ENCODE peak calls at places on chromosomes 16 and 17, in eight cellular contexts. R is PC-3, E is IMR-90, F is right lobe of liver, H is heart right ventricle, S is heart left ventricle, C is fibroblast of lung, T is SK-N-SH. Z is an unnamed sample. For H3K9me3, the result is how much of the 10 kb centered on the place peaks cover.

GRCh38 chr16:6032438-6032837 is 934.8 kb upstream of the EEF2KMT start:
- DNase-seq in R (no peak), E (no peak), F (no peak), H (no peak), S (no peak), C (no peak), T (no peak), Z (no peak)

GRCh38 chr16:56948234-56948633 is 13.5 kb upstream of the CETP start:
- DNase-seq in R (no peak), E (no peak), F (no peak), H (no peak), S (no peak), C (no peak), T (no peak), Z (no peak)

GRCh38 chr16:22948058-22948602 is 134.2 kb downstream of the HS3ST2 start:
- DNase-seq in R (no peak), E (no peak), F (peak), H (peak), S (no peak), C (no peak), T (no peak), Z (no peak)

GRCh38 chr16:89320717-89321501 is 103.4 kb downstream of the ZNF778 start:
- DNase-seq in R (peak), E (peak), F (no peak), H (peak), S (peak), C (peak), T (no peak), Z (no peak)

GRCh38 chr17:47102914-47103313 is 86.2 kb downstream of the CDC27 start:
- DNase-seq in R (no peak), E (no peak), F (no peak), H (no peak), S (no peak), C (no peak), T (no peak), Z (no peak)

GRCh38 chr16:5885521-5885920 is 787.9 kb upstream of the EEF2KMT start:
- DNase-seq in R (no peak), E (no peak), F (no peak), H (no peak), S (no peak), C (no peak), T (no peak), Z (no peak)

GRCh38 chr16:53369921-53370320 is 64.3 kb upstream of the RBL2 start:
- DNase-seq in R (peak), E (peak), F (no peak), H (no peak), S (no peak), C (peak), T (no peak), Z (no peak)

GRCh38 chr16:89921699-89922476 is 1.3 kb upstream of the TUBB3 start:
- DNase-seq in R (peak), E (peak), F (peak), H (peak), S (peak), C (peak), T (peak), Z (peak)

GRCh38 chr16:47053895-47054294 is 80.4 kb upstream of the DNAJA2 start:
- DNase-seq in R (no peak), E (no peak), F (no peak), H (no peak), S (no peak), C (no peak), T (no peak), Z (no peak)

GRCh38 chr17:60613325-60613724 is 13.3 kb downstream of the PPM1D start:
- DNase-seq in R (no peak), E (no peak), F (no peak), H (no peak), S (no peak), C (no peak), T (no peak), Z (no peak)

GRCh38 chr16:83878838-83879237 is 20.1 kb upstream of the MLYCD start:
- DNase-seq in R (peak), E (peak), F (no peak), H (no peak), S (no peak), C (peak), T (peak), Z (peak)

GRCh38 chr17:64618848-64619247 is 43.3 kb downstream of the SMURF2 start:
- DNase-seq in R (no peak), E (no peak), F (no peak), H (no peak), S (no peak), C (no peak), T (no peak), Z (no peak)

GRCh38 chr17:17055286-17056166 is 13.3 kb downstream of the MPRIP start:
- DNase-seq in R (no peak), E (no peak), F (no peak), H (no peak), S (no peak), C (no peak), T (no peak), Z (no peak)

GRCh38 chr16:50360779-50361178 is 8.0 kb downstream of the BRD7 start:
- DNase-seq in R (no peak), E (no peak), F (no peak), H (no peak), S (no peak), C (no peak), T (no peak), Z (no peak)

GRCh38 chr17:18107061-18107460 is 1.5 kb upstream of the MYO15A start:
- DNase-seq in R (no peak), E (no peak), F (no peak), H (no peak), S (no peak), C (no peak), T (no peak), Z (no peak)

GRCh38 chr16:75535901-75536300 is at the start of gene CHST5:
- DNase-seq in R (no peak), E (no peak), F (no peak), H (no peak), S (no peak), C (no peak), T (no peak), Z (no peak)

GRCh38 chr16:28497386-28497785 is 2.9 kb downstream of the APOBR start:
- DNase-seq in R (no peak), E (no peak), F (no peak), H (no peak), S (no peak), C (no peak), T (no peak), Z (no peak)

GRCh38 chr16:86818701-86819522 is 240.6 kb downstream of the FOXL1 start:
- DNase-seq in R (no peak), E (no peak), F (no peak), H (no peak), S (no peak), C (no peak), T (no peak), Z (no peak)

GRCh38 chr17:14508156-14508555 is 207.3 kb downstream of the HS3ST3B1 start:
- DNase-seq in R (no peak), E (no peak), F (no peak), H (no peak), S (no peak), C (no peak), T (no peak), Z (no peak)

GRCh38 chr17:81577278-81578000 is 25.3 kb upstream of the FAAP100 start:
- DNase-seq in R (peak), E (no peak), F (no peak), H (no peak), S (no peak), C (no peak), T (no peak), Z (no peak)

GRCh38 chr17:48445248-48445620 is 15.2 kb upstream of the SKAP1 start:
- DNase-seq in R (no peak), E (no peak), F (no peak), H (no peak), S (no peak), C (no peak), T (no peak), Z (no peak)

GRCh38 chr16:28492511-28492910 is 637 bp upstream of the CLN3 start:
- DNase-seq in R (no peak), E (no peak), F (no peak), H (no peak), S (no peak), C (no peak), T (no peak), Z (no peak)

GRCh38 chr16:51154271-51155171 is 3.5 kb upstream of the SALL1 start:
- DNase-seq in R (no peak), E (no peak), F (peak), H (no peak), S (no peak), C (no peak), T (peak), Z (no peak)

GRCh38 chr16:85290626-85291301 is 178.5 kb upstream of the CIBAR2 start:
- DNase-seq in R (no peak), E (no peak), F (no peak), H (no peak), S (no peak), C (no peak), T (no peak), Z (no peak)
- TF ChIP-seq CTCF in R (no peak), E (no peak), F (no peak), H (no peak), S (no peak), C (no peak), T (no peak), Z (no peak)

GRCh38 chr17:51422634-51423033 is 162.3 kb downstream of the UTP18 start:
- DNase-seq in R (no peak), E (no peak), F (no peak), H (no peak), S (no peak), C (no peak), T (no peak), Z (no peak)
- H3K27ac ChIP-seq in R (no peak), E (no peak), F (no peak), H (no peak), S (no peak), C (no peak), T (no peak), Z (no peak)

GRCh38 chr16:48591976-48592375 is 18.0 kb downstream of the N4BP1 start:
- DNase-seq in R (no peak), E (no peak), F (no peak), H (no peak), S (no peak), C (no peak), T (no peak), Z (no peak)

GRCh38 chr16:48597563-48598392 is 12.2 kb downstream of the N4BP1 start:
- DNase-seq in R (no peak), E (peak), F (no peak), H (no peak), S (no peak), C (peak), T (no peak), Z (no peak)

GRCh38 chr16:48592839-48593429 is 17.0 kb downstream of the N4BP1 start:
- DNase-seq in R (no peak), E (no peak), F (no peak), H (no peak), S (no peak), C (no peak), T (no peak), Z (no peak)

GRCh38 chr16:48590476-48590875 is 19.5 kb downstream of the N4BP1 start:
- DNase-seq in R (no peak), E (no peak), F (no peak), H (no peak), S (no peak), C (no peak), T (no peak), Z (no peak)

DNA sequence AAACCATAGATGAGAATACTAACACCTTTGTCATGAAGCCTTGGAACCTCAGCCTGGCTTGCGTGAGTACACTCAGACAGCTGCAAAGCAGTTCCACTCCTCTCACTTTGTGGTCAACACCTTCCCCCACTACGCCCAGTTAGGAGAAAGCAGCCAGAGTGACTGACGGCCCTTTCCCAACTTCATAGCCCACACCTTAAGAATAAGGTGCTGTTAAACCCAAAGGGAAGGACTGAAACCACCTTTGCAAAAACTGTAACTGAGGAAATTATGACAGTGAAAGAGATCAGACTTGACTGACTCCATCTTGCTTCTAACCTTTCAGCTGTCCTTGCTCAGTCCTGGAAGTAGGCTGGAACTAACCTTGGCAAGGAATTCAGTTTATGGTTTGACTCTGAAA is 13.7 kb downstream of the N4BP1 start:
- DNase-seq in R (no peak), E (no peak), F (no peak), H (no peak), S (no peak), C (no peak), T (no peak), Z (no peak)
- H3K9me3 ChIP-seq in R (under half), E (under half), F (under half), H (under half), S (under half), C (under half), T (under half), Z (under half)

GRCh38 chr17:57255776-57256681 is at the start of gene MSI2:
- DNase-seq in R (peak), E (peak), F (peak), H (peak), S (peak), C (peak), T (peak), Z (peak)
- TF ChIP-seq CTCF in R (no peak), E (no peak), F (no peak), H (no peak), S (no peak), C (no peak), T (peak), Z (no peak)